ENCODE peak calls at places on chromosomes 1 and 21, in seven cellular contexts. One of them, this sample, is unnamed.

GRCh38 chr1:215081566-215082531 is 688 bp upstream of the KCNK2 start:
- DNase-seq in pancreas: peak; percentile 45
- DNase-seq in gastrocnemius medialis: no peak
- DNase-seq in CD8-positive, alpha-beta T cell: no peak
- DNase-seq in OCI-LY7: no peak
- DNase-seq in sigmoid colon: no peak
- DNase-seq in CD8-positive, alpha-beta memory T cell: no peak
- DNase-seq in this sample: no peak

GRCh38 chr1:176469450-176469985 is 6.5 kb downstream of the PAPPA2 start:
- DNase-seq in gastrocnemius medialis: no peak
- DNase-seq in OCI-LY7: no peak
- DNase-seq in CD8-positive, alpha-beta memory T cell: no peak
- DNase-seq in pancreas: no peak
- DNase-seq in CD8-positive, alpha-beta T cell: no peak
- DNase-seq in sigmoid colon: no peak
- DNase-seq in this sample: no peak

GRCh38 chr1:56576880-56577858 is 2.2 kb downstream of the PLPP3 start:
- DNase-seq in CD8-positive, alpha-beta T cell: no peak
- DNase-seq in sigmoid colon: no peak
- DNase-seq in gastrocnemius medialis: no peak
- DNase-seq in pancreas: no peak
- DNase-seq in OCI-LY7: peak; percentile 57
- DNase-seq in CD8-positive, alpha-beta memory T cell: no peak
- DNase-seq in this sample: peak; percentile 60

GRCh38 chr1:103900005-103900404 is 150.3 kb downstream of the AMY1C start:
- DNase-seq in gastrocnemius medialis: no peak
- DNase-seq in CD8-positive, alpha-beta memory T cell: no peak
- DNase-seq in pancreas: no peak
- DNase-seq in CD8-positive, alpha-beta T cell: no peak
- DNase-seq in OCI-LY7: no peak
- DNase-seq in sigmoid colon: no peak
- DNase-seq in this sample: no peak

GRCh38 chr1:218904401-218904800 is 269.3 kb upstream of the LYPLAL1 start:
- DNase-seq in OCI-LY7: no peak
- DNase-seq in CD8-positive, alpha-beta T cell: no peak
- DNase-seq in pancreas: no peak
- DNase-seq in gastrocnemius medialis: no peak
- DNase-seq in sigmoid colon: no peak
- DNase-seq in CD8-positive, alpha-beta memory T cell: no peak
- DNase-seq in this sample: no peak

GRCh38 chr1:66211521-66211920 is 322.4 kb upstream of the SGIP1 start:
- DNase-seq in CD8-positive, alpha-beta memory T cell: no peak
- DNase-seq in gastrocnemius medialis: no peak
- DNase-seq in CD8-positive, alpha-beta T cell: no peak
- DNase-seq in pancreas: no peak
- DNase-seq in OCI-LY7: no peak
- DNase-seq in sigmoid colon: no peak
- DNase-seq in this sample: no peak

GRCh38 chr1:160620942-160621632 is 25.8 kb downstream of the SLAMF1 start:
- DNase-seq in sigmoid colon: no peak
- DNase-seq in CD8-positive, alpha-beta memory T cell: no peak
- DNase-seq in OCI-LY7: no peak
- DNase-seq in CD8-positive, alpha-beta T cell: no peak
- DNase-seq in gastrocnemius medialis: no peak
- DNase-seq in pancreas: no peak
- DNase-seq in this sample: no peak

GRCh38 chr1:59516881-59517280 is 220.0 kb downstream of the FGGY start:
- DNase-seq in OCI-LY7: no peak
- DNase-seq in pancreas: no peak
- DNase-seq in CD8-positive, alpha-beta memory T cell: no peak
- DNase-seq in gastrocnemius medialis: no peak
- DNase-seq in CD8-positive, alpha-beta T cell: no peak
- DNase-seq in sigmoid colon: peak; percentile 78
- DNase-seq in this sample: no peak

GRCh38 chr1:38787041-38787440 is 72.5 kb downstream of the RRAGC start:
- DNase-seq in gastrocnemius medialis: no peak
- DNase-seq in sigmoid colon: no peak
- DNase-seq in OCI-LY7: no peak
- DNase-seq in CD8-positive, alpha-beta memory T cell: no peak
- DNase-seq in CD8-positive, alpha-beta T cell: no peak
- DNase-seq in pancreas: no peak
- DNase-seq in this sample: no peak
- H3K4me1 ChIP-seq in gastrocnemius medialis: no peaks in the 10 kb centered on the region
- H3K4me1 ChIP-seq in sigmoid colon: peaks cover 7% of the 10 kb centered on the region
- H3K4me1 ChIP-seq in OCI-LY7: no peaks in the 10 kb centered on the region
- H3K4me1 ChIP-seq in CD8-positive, alpha-beta memory T cell: no peaks in the 10 kb centered on the region
- H3K4me1 ChIP-seq in CD8-positive, alpha-beta T cell: no peaks in the 10 kb centered on the region
- H3K4me1 ChIP-seq in pancreas: peaks cover 5% of the 10 kb centered on the region
- H3K4me1 ChIP-seq in this sample: no peaks in the 10 kb centered on the region

GRCh38 chr1:21935891-21936365 is 1.2 kb downstream of the HSPG2 start:
- DNase-seq in pancreas: no peak
- DNase-seq in sigmoid colon: peak; percentile 72
- DNase-seq in gastrocnemius medialis: no peak
- DNase-seq in OCI-LY7: no peak
- DNase-seq in CD8-positive, alpha-beta T cell: no peak
- DNase-seq in CD8-positive, alpha-beta memory T cell: no peak
- DNase-seq in this sample: peak; percentile 23
- H3K4me1 ChIP-seq in pancreas: peaks cover 21% of the 10 kb centered on the region
- H3K4me1 ChIP-seq in sigmoid colon: peaks cover 87% of the 10 kb centered on the region
- H3K4me1 ChIP-seq in gastrocnemius medialis: peaks cover 62% of the 10 kb centered on the region
- H3K4me1 ChIP-seq in OCI-LY7: peaks cover 5% of the 10 kb centered on the region
- H3K4me1 ChIP-seq in CD8-positive, alpha-beta T cell: peaks cover 15% of the 10 kb centered on the region
- H3K4me1 ChIP-seq in CD8-positive, alpha-beta memory T cell: peaks cover 19% of the 10 kb centered on the region
- H3K4me1 ChIP-seq in this sample: peaks cover 15% of the 10 kb centered on the region

GRCh38 chr21:31624961-31625491 is 34.5 kb upstream of the SOD1 start:
- DNase-seq in CD8-positive, alpha-beta T cell: no peak
- DNase-seq in CD8-positive, alpha-beta memory T cell: no peak
- DNase-seq in sigmoid colon: no peak
- DNase-seq in pancreas: no peak
- DNase-seq in OCI-LY7: no peak
- DNase-seq in gastrocnemius medialis: no peak
- DNase-seq in this sample: no peak

GRCh38 chr21:31618696-31619430 is 40.6 kb upstream of the SOD1 start:
- DNase-seq in gastrocnemius medialis: no peak
- DNase-seq in pancreas: no peak
- DNase-seq in OCI-LY7: no peak
- DNase-seq in sigmoid colon: no peak
- DNase-seq in CD8-positive, alpha-beta memory T cell: no peak
- DNase-seq in CD8-positive, alpha-beta T cell: no peak
- DNase-seq in this sample: no peak

GRCh38 chr21:31624181-31624580 is 35.3 kb upstream of the SOD1 start:
- DNase-seq in CD8-positive, alpha-beta memory T cell: no peak
- DNase-seq in pancreas: no peak
- DNase-seq in gastrocnemius medialis: no peak
- DNase-seq in OCI-LY7: no peak
- DNase-seq in sigmoid colon: no peak
- DNase-seq in CD8-positive, alpha-beta T cell: no peak
- DNase-seq in this sample: no peak

GRCh38 chr21:31623664-31624063 is 35.8 kb upstream of the SOD1 start:
- DNase-seq in sigmoid colon: no peak
- DNase-seq in CD8-positive, alpha-beta memory T cell: no peak
- DNase-seq in CD8-positive, alpha-beta T cell: no peak
- DNase-seq in pancreas: no peak
- DNase-seq in OCI-LY7: peak; percentile 45
- DNase-seq in gastrocnemius medialis: no peak
- DNase-seq in this sample: no peak

DNA sequence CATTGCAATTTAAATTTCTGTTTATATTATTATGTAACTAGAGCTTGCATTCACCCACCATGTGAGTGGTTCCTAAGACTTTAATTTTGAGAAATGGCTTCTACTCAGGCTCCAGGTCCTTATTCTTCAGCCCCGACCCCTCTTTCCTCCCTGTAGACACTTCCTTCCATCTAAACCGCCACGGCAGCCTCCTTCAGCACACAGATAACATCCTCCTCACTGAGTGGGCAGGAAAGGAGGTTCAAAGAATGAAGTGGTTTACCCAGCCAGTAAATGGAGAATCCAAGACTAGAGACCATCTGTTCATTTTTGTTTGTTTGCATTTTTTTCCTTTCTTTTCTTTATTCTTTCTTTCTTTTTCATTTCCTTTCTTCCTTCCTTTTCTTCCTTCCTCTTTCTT is 37.1 kb upstream of the SOD1 start:
- DNase-seq in CD8-positive, alpha-beta T cell: no peak
- DNase-seq in gastrocnemius medialis: no peak
- DNase-seq in pancreas: no peak
- DNase-seq in OCI-LY7: no peak
- DNase-seq in sigmoid colon: no peak
- DNase-seq in CD8-positive, alpha-beta memory T cell: no peak
- DNase-seq in this sample: no peak
- H3K4me1 ChIP-seq in CD8-positive, alpha-beta T cell: peaks cover 11% of the 10 kb centered on the region
- H3K4me1 ChIP-seq in gastrocnemius medialis: no peaks in the 10 kb centered on the region
- H3K4me1 ChIP-seq in pancreas: no peaks in the 10 kb centered on the region
- H3K4me1 ChIP-seq in OCI-LY7: no peaks in the 10 kb centered on the region
- H3K4me1 ChIP-seq in sigmoid colon: no peaks in the 10 kb centered on the region
- H3K4me1 ChIP-seq in CD8-positive, alpha-beta memory T cell: no peaks in the 10 kb centered on the region
- H3K4me1 ChIP-seq in this sample: no peaks in the 10 kb centered on the region

DNA sequence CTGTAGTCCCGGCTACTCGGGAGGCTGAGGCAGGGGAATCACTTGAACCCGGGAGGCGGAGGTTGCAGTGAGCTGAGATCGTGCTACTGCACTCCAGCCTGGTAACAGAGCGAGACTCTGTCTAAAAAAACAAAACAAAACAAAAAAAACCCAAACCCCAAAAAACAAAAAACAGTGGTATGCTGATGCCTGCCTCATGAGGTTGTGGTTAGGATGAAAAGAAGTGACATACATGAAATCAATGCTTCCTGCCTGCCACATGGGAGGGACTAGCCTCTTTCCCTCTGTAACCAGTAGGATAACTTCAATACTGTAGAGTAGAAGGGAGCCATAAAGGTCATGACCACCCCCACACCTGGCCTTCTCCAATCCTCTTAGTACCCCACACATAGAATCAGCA is 55.2 kb downstream of the TENT5C start:
- DNase-seq in OCI-LY7: no peak
- DNase-seq in gastrocnemius medialis: no peak
- DNase-seq in CD8-positive, alpha-beta T cell: no peak
- DNase-seq in sigmoid colon: no peak
- DNase-seq in CD8-positive, alpha-beta memory T cell: peak; percentile 70
- DNase-seq in pancreas: no peak
- DNase-seq in this sample: no peak
- H3K4me1 ChIP-seq in OCI-LY7: peaks cover 99% of the 10 kb centered on the region
- H3K4me1 ChIP-seq in gastrocnemius medialis: peaks cover 30% of the 10 kb centered on the region
- H3K4me1 ChIP-seq in CD8-positive, alpha-beta T cell: peaks cover 83% of the 10 kb centered on the region
- H3K4me1 ChIP-seq in sigmoid colon: peaks cover 10% of the 10 kb centered on the region
- H3K4me1 ChIP-seq in CD8-positive, alpha-beta memory T cell: peaks cover 92% of the 10 kb centered on the region
- H3K4me1 ChIP-seq in pancreas: peaks cover 9% of the 10 kb centered on the region
- H3K4me1 ChIP-seq in this sample: no peaks in the 10 kb centered on the region

GRCh38 chr1:172381981-172382380 is 38.5 kb upstream of the C1orf105 start:
- DNase-seq in CD8-positive, alpha-beta memory T cell: no peak
- DNase-seq in gastrocnemius medialis: no peak
- DNase-seq in pancreas: no peak
- DNase-seq in sigmoid colon: no peak
- DNase-seq in CD8-positive, alpha-beta T cell: no peak
- DNase-seq in OCI-LY7: no peak
- DNase-seq in this sample: peak; percentile 91
- H3K4me1 ChIP-seq in CD8-positive, alpha-beta memory T cell: peaks cover 21% of the 10 kb centered on the region
- H3K4me1 ChIP-seq in gastrocnemius medialis: no peaks in the 10 kb centered on the region
- H3K4me1 ChIP-seq in pancreas: peaks cover 3% of the 10 kb centered on the region
- H3K4me1 ChIP-seq in sigmoid colon: peaks cover 33% of the 10 kb centered on the region
- H3K4me1 ChIP-seq in CD8-positive, alpha-beta T cell: peaks cover 14% of the 10 kb centered on the region
- H3K4me1 ChIP-seq in OCI-LY7: peaks cover 27% of the 10 kb centered on the region
- H3K4me1 ChIP-seq in this sample: peaks cover 33% of the 10 kb centered on the region

GRCh38 chr1:109932679-109933078 is 22.0 kb downstream of the CSF1 start:
- DNase-seq in gastrocnemius medialis: no peak
- DNase-seq in pancreas: peak; percentile 16
- DNase-seq in CD8-positive, alpha-beta memory T cell: no peak
- DNase-seq in CD8-positive, alpha-beta T cell: no peak
- DNase-seq in OCI-LY7: no peak
- DNase-seq in sigmoid colon: no peak
- DNase-seq in this sample: no peak

GRCh38 chr1:109933856-109934711 is 23.4 kb downstream of the CSF1 start:
- DNase-seq in sigmoid colon: no peak
- DNase-seq in pancreas: peak; percentile 48
- DNase-seq in CD8-positive, alpha-beta T cell: no peak
- DNase-seq in CD8-positive, alpha-beta memory T cell: no peak
- DNase-seq in gastrocnemius medialis: no peak
- DNase-seq in OCI-LY7: no peak
- DNase-seq in this sample: no peak

GRCh38 chr1:109930252-109930993 is 19.8 kb downstream of the CSF1 start:
- DNase-seq in pancreas: peak; percentile 52
- DNase-seq in CD8-positive, alpha-beta T cell: no peak
- DNase-seq in OCI-LY7: no peak
- DNase-seq in sigmoid colon: no peak
- DNase-seq in gastrocnemius medialis: no peak
- DNase-seq in CD8-positive, alpha-beta memory T cell: no peak
- DNase-seq in this sample: no peak

GRCh38 chr1:109931189-109931672 is 20.6 kb downstream of the CSF1 start:
- DNase-seq in pancreas: peak; percentile 88
- DNase-seq in OCI-LY7: no peak
- DNase-seq in sigmoid colon: peak; percentile 84
- DNase-seq in CD8-positive, alpha-beta T cell: no peak
- DNase-seq in gastrocnemius medialis: peak; percentile 38
- DNase-seq in CD8-positive, alpha-beta memory T cell: no peak
- DNase-seq in this sample: peak; percentile 65

GRCh38 chr1:109932232-109932631 is 21.6 kb downstream of the CSF1 start:
- DNase-seq in sigmoid colon: no peak
- DNase-seq in CD8-positive, alpha-beta T cell: no peak
- DNase-seq in gastrocnemius medialis: no peak
- DNase-seq in pancreas: peak; percentile 12
- DNase-seq in OCI-LY7: no peak
- DNase-seq in CD8-positive, alpha-beta memory T cell: no peak
- DNase-seq in this sample: no peak
- H3K4me1 ChIP-seq in sigmoid colon: peaks cover 42% of the 10 kb centered on the region
- H3K4me1 ChIP-seq in CD8-positive, alpha-beta T cell: no peaks in the 10 kb centered on the region
- H3K4me1 ChIP-seq in gastrocnemius medialis: peaks cover 34% of the 10 kb centered on the region
- H3K4me1 ChIP-seq in pancreas: peaks cover 57% of the 10 kb centered on the region
- H3K4me1 ChIP-seq in OCI-LY7: no peaks in the 10 kb centered on the region
- H3K4me1 ChIP-seq in CD8-positive, alpha-beta memory T cell: no peaks in the 10 kb centered on the region
- H3K4me1 ChIP-seq in this sample: no peaks in the 10 kb centered on the region

This sample was measured in HAP-1.